ENCODE peak calls at places on chromosomes 4 and X, in seven cellular contexts. O is IMR-90; N is activated naive CD8-positive, alpha-beta T cell treated with anti-CD3 and anti-CD28 coated beads, Interleukin-2, amount 10 ng/mL, durations not matched to agents 7 days and 5 days; G is activated CD8-positive, alpha-beta T cell treated with anti-CD3 and anti-CD28 coated beads for 36 hours; E is left cardiac atrium; U is activated CD4-positive, CD25-positive, alpha-beta regulatory T cell treated with anti-CD3 and anti-CD28 coated beads, Interleukin-2, amount 50 U/mL, for 24 hours; R is SK-N-SH treated with all-trans-retinoic acid at 6 μM for 48 hours. Z is an unnamed sample.

GRCh38 chrX:132818638-132819037 is 139.8 kb downstream of the HS6ST2 start:
- ATAC-seq in O (no peak), N (no peak), G (no peak), E (no peak), U (no peak), R (no peak), Z (no peak)

GRCh38 chr4:98544818-98545399 is 113.5 kb downstream of the TSPAN5 start:
- ATAC-seq in O (no peak), N (no peak), G (peak), E (no peak), U (no peak), R (no peak), Z (no peak)

GRCh38 chr4:51858605-51859211 is 15.8 kb downstream of the DCUN1D4 start:
- ATAC-seq in O (peak), N (no peak), G (no peak), E (no peak), U (no peak), R (peak), Z (no peak)

GRCh38 chr4:180156684-180157083 is 2086.5 kb upstream of the TENM3 start:
- ATAC-seq in O (no peak), N (no peak), G (no peak), E (no peak), U (no peak), R (no peak), Z (no peak)

GRCh38 chr4:87193958-87194675 is 26.3 kb downstream of the KLHL8 start:
- ATAC-seq in O (no peak), N (no peak), G (no peak), E (no peak), U (no peak), R (no peak), Z (no peak)

GRCh38 chrX:30822719-30823118 is 66.3 kb downstream of the TAB3 start:
- ATAC-seq in O (no peak), N (no peak), G (no peak), E (no peak), U (no peak), R (no peak), Z (no peak)

GRCh38 chr4:58766763-58767162 is 1656.6 kb upstream of the IGFBP7 start:
- ATAC-seq in O (no peak), N (no peak), G (no peak), E (no peak), U (no peak), R (no peak), Z (no peak)

GRCh38 chr4:11589676-11590075 is 161.0 kb upstream of the HS3ST1 start:
- ATAC-seq in O (peak), N (no peak), G (no peak), E (no peak), U (no peak), R (no peak), Z (no peak)

GRCh38 chr4:166252487-166253402 is 379.7 kb downstream of the TLL1 start:
- ATAC-seq in O (no peak), N (no peak), G (no peak), E (no peak), U (no peak), R (peak), Z (no peak)

GRCh38 chr4:173515458-173515857 is 14.6 kb downstream of the HAND2 start:
- ATAC-seq in O (no peak), N (no peak), G (no peak), E (no peak), U (no peak), R (no peak), Z (no peak)

GRCh38 chrX:96861661-96862060 is 22.0 kb upstream of the RPA4 start:
- ATAC-seq in O (no peak), N (no peak), G (no peak), E (no peak), U (no peak), R (no peak), Z (no peak)

Z was measured in gastroesophageal sphincter.